ENCODE peak calls at places on chromosomes 11 and 22, in six cellular contexts. W is PC-3, M is right lobe of liver, Z is breast epithelium, L is pancreas, B is Peyer's patch. K is an unnamed sample. For H3K36me3 and H3K4me1, the result is how much of the 10 kb centered on the place peaks cover.

GRCh38 chr11:45805305-45806071 is 539 bp downstream of the SLC35C1 start:
- DNase-seq in L (peak), B (no peak), W (peak), Z (no peak), M (peak), K (peak)

GRCh38 chr11:121041072-121041471 is 17.2 kb downstream of the TBCEL start:
- DNase-seq in B (no peak), M (no peak), Z (no peak), L (no peak), W (no peak), K (no peak)

GRCh38 chr11:122754553-122755322 is 83.6 kb upstream of the CRTAM start:
- DNase-seq in B (peak), M (no peak), L (no peak), Z (no peak), W (peak), K (peak)

GRCh38 chr11:134607963-134608750 is 196.1 kb upstream of the B3GAT1 start:
- DNase-seq in L (no peak), W (no peak), M (no peak), Z (no peak), B (no peak), K (no peak)

GRCh38 chr11:8326337-8326736 is 62.7 kb upstream of the LMO1 start:
- DNase-seq in W (no peak), M (no peak), B (no peak), Z (no peak), L (no peak), K (no peak)

GRCh38 chr11:66665369-66665768 is 12.3 kb downstream of the RBM4B start:
- DNase-seq in W (no peak), B (no peak), Z (no peak), M (no peak), L (no peak), K (no peak)

GRCh38 chr11:7513210-7514098 is at the start of gene PPFIBP2:
- DNase-seq in B (peak), W (peak), L (peak), Z (peak), M (peak), K (peak)

GRCh38 chr11:125412177-125412496 is 83.9 kb downstream of the FEZ1 start:
- DNase-seq in B (no peak), M (no peak), L (no peak), W (no peak), Z (peak), K (no peak)

GRCh38 chr11:108913204-108913603 is 248.3 kb downstream of the DDX10 start:
- DNase-seq in L (no peak), B (no peak), M (no peak), Z (no peak), W (no peak), K (no peak)

GRCh38 chr11:17790453-17790852 is 55.9 kb downstream of the KCNC1 start:
- DNase-seq in M (no peak), W (peak), Z (no peak), B (no peak), L (no peak), K (no peak)

GRCh38 chr11:12581923-12582322 is 92.3 kb upstream of the TEAD1 start:
- DNase-seq in M (no peak), B (no peak), Z (no peak), W (peak), L (no peak), K (no peak)

GRCh38 chr11:85647604-85648299 is at the start of gene TMEM126A:
- DNase-seq in B (peak), W (peak), Z (peak), L (peak), M (peak), K (peak)

GRCh38 chr11:10197091-10197490 is 96.9 kb downstream of the SBF2 start:
- DNase-seq in M (no peak), L (no peak), Z (no peak), B (no peak), W (peak), K (no peak)

GRCh38 chr22:48426466-48427380 is 1401.0 kb downstream of the BRD1 start:
- DNase-seq in L (peak), M (peak), B (peak), W (no peak), Z (peak), K (no peak)

GRCh38 chr11:62931501-62932278 is 10.5 kb upstream of the CHRM1 start:
- DNase-seq in Z (no peak), M (no peak), L (peak), B (no peak), W (peak), K (no peak)

GRCh38 chr11:66579017-66579606 is 10.7 kb upstream of the CTSF start:
- DNase-seq in L (peak), W (peak), M (peak), Z (peak), B (peak), K (peak)

GRCh38 chr11:64220271-64220670 is 5.7 kb downstream of the TRPT1 start:
- DNase-seq in W (no peak), L (no peak), M (no peak), Z (no peak), B (no peak), K (no peak)

GRCh38 chr11:111460752-111461305 is 51.4 kb downstream of the BTG4 start:
- DNase-seq in B (no peak), W (no peak), L (no peak), Z (no peak), M (no peak), K (no peak)

DNA sequence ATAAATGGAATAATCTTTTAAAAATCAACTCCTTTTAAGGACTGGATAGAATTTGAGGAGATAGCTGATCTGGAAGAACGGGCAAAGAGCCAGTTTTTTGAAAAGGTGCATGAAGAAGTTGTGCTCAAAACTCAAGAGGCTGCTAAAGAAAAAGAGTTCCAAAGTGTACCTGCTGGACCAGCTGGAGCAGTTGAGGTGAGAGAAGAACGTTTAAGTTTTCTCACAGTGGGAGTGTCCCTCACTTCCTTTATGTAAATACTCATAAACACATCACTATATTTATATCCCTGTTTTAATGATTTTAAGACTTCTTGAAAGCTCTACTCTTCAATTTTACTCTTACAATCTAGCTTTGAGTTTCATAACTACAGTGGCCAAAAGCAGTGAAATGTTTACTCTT is 11.7 kb upstream of the ANKRD42 start:
- DNase-seq in B (no peak), M (no peak), L (no peak), W (peak), Z (no peak), K (no peak)
- H3K36me3 ChIP-seq in B (half or more), M (under half), L (under half), W (half or more), Z (under half), K (half or more)

DNA sequence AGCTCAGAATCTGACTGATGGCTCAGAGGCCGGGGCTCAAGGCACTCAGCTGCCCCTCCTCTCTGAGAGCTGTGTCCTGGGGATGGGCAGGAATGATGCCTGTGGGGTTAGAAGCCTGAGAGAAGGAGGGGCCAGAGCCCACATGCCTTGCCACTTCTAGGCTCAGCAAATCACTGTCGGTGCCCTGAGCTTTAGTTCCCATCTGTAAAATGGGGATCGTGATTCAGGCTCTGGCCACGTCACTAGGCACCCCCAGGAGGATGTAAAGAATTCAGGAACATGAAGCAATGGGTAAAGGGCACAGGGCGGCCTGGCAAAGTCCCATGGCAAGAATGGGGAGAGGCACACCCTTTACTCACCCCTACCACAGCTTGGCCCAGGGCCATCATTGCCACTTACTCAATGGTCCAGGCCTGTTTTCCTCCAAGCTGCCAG is 3.5 kb upstream of the CDC42EP2 start:
- DNase-seq in L (no peak), Z (no peak), W (peak), B (peak), M (no peak), K (no peak)
- H3K4me3 ChIP-seq in L (no peak), Z (no peak), W (no peak), B (no peak), M (no peak), K (no peak)

DNA sequence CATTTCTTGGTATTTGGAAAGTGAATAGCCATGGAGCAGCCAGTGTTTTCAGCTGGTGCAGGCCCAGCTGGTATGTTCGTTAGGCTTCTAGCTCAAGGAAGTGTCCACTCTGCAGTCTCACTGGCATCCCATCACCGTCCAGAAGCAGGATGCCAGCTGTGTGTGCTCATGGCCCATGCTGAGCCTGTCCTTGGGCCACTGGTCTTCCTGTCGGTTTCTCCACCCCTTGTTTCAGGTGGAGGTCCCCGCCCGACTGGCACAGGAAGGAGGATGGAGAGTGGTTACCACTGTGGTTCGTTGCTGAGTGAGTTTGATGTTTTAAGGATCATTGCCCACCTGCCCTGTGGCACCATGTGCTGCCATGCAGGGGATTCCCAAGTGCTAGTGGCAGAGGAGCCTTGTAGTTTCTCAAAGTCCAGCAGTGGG is 63.7 kb downstream of the MED15 start:
- DNase-seq in B (no peak), Z (no peak), W (no peak), L (no peak), M (no peak), K (no peak)
- H3K4me1 ChIP-seq in B (under half), Z (under half), W (under half), L (under half), M (under half), K (under half)

GRCh38 chr22:36299911-36300310 is 47.0 kb downstream of the APOL1 start:
- DNase-seq in W (no peak), L (no peak), B (no peak), Z (no peak), M (no peak), K (no peak)

GRCh38 chr22:36302439-36303114 is 49.6 kb downstream of the APOL1 start:
- DNase-seq in W (no peak), M (no peak), Z (no peak), B (no peak), L (no peak), K (no peak)

GRCh38 chr22:36301851-36302250 is 48.9 kb downstream of the APOL1 start:
- DNase-seq in B (no peak), Z (no peak), M (no peak), L (no peak), W (peak), K (no peak)

GRCh38 chr22:36300396-36301212 is 47.7 kb downstream of the APOL1 start:
- DNase-seq in L (no peak), Z (no peak), M (no peak), B (no peak), W (no peak), K (no peak)

DNA sequence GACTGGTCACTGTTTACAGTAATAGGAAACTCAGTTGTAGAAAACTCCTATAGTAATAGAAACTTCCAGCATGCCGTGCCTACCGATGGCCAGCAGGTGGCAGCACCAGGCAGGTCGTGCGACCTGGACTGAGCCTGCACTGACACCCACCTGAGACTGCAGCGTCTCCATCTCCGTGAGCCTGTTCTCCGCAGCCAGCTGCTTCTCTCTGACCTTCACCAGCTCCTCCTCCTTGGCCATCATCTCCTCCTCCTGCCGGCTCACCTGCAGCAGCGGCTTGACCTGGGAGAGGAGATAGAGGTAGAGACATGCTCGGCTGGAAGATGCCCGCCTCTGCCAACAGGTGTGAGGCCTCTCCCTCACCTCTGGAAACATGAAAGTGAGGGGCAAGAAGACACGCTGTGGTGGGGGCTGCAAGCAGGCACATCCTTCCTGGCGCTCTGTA is 48.5 kb downstream of the APOL1 start:
- DNase-seq in L (peak), W (peak), B (peak), Z (peak), M (peak), K (peak)
- H3K36me3 ChIP-seq in L (half or more), W (half or more), B (half or more), Z (under half), M (half or more), K (half or more)

K was measured in HAP-1.